ENCODE peak calls at places on chromosomes 3 and 15, in eight cellular contexts. U, I, D, X, T, K, J and Y are unnamed samples.

GRCh38 chr15:90132437-90132836 is 30.2 kb upstream of the IDH2 start:
- DNase-seq in U (no peak), I (no peak), D (no peak), X (no peak), T (no peak), K (no peak), J (no peak), Y (no peak)

GRCh38 chr3:141452045-141452444 is 34.8 kb upstream of the RASA2 start:
- DNase-seq in U (peak; percentile 87), I (no peak), D (no peak), X (peak; percentile 68), T (peak; percentile 62), K (peak; percentile 89), J (peak; percentile 84), Y (peak; percentile 80)

GRCh38 chr3:71010731-71011455 is 572.6 kb downstream of the FOXP1 start:
- DNase-seq in U (no peak), I (no peak), D (no peak), X (no peak), T (peak; percentile 32), K (no peak), J (peak; percentile 55), Y (peak; percentile 71)

GRCh38 chr3:11510001-11510760 is 133.5 kb downstream of the VGLL4 start:
- DNase-seq in U (no peak), I (peak; percentile 43), D (peak; percentile 46), X (no peak), T (no peak), K (no peak), J (peak; percentile 82), Y (no peak)

GRCh38 chr15:64739216-64739976 is 36.0 kb downstream of the RBPMS2 start:
- DNase-seq in U (no peak), I (no peak), D (no peak), X (no peak), T (no peak), K (no peak), J (no peak), Y (no peak)

GRCh38 chr3:40912461-40912860 is 286.8 kb upstream of the CTNNB1 start:
- DNase-seq in U (no peak), I (no peak), D (no peak), X (no peak), T (no peak), K (no peak), J (no peak), Y (no peak)

GRCh38 chr15:83650831-83651230 is 3.1 kb upstream of the ADAMTSL3 start:
- DNase-seq in U (no peak), I (no peak), D (no peak), X (no peak), T (no peak), K (no peak), J (no peak), Y (no peak)

GRCh38 chr3:101995371-101996046 is 146.2 kb downstream of the NFKBIZ start:
- DNase-seq in U (peak; percentile 74), I (no peak), D (no peak), X (no peak), T (peak; percentile 80), K (peak; percentile 25), J (no peak), Y (no peak)

GRCh38 chr3:114213669-114214541 is 23.5 kb downstream of the ZNF80 start:
- DNase-seq in U (peak; percentile 55), I (no peak), D (peak; percentile 15), X (peak; percentile 78), T (peak; percentile 29), K (peak; percentile 75), J (peak; percentile 93), Y (peak; percentile 92)

GRCh38 chr3:157493627-157494550 is 9.3 kb downstream of the VEPH1 start:
- DNase-seq in U (peak; percentile 86), I (no peak), D (no peak), X (no peak), T (peak; percentile 58), K (peak; percentile 91), J (peak; percentile 12), Y (peak; percentile 35)

GRCh38 chr3:100533176-100533575 is 40.8 kb downstream of the TMEM45A start:
- DNase-seq in U (no peak), I (no peak), D (no peak), X (no peak), T (no peak), K (peak; percentile 59), J (no peak), Y (no peak)

GRCh38 chr3:185330644-185331043 is 32.3 kb upstream of the MAP3K13 start:
- DNase-seq in U (no peak), I (no peak), D (no peak), X (no peak), T (peak; percentile 63), K (no peak), J (no peak), Y (no peak)

GRCh38 chr3:112685435-112685834 is 44.5 kb upstream of the CCDC80 start:
- DNase-seq in U (peak; percentile 30), I (no peak), D (no peak), X (no peak), T (no peak), K (peak; percentile 93), J (no peak), Y (no peak)

GRCh38 chr15:77358545-77359240 is 61.2 kb downstream of the PEAK1 start:
- DNase-seq in U (peak; percentile 35), I (no peak), D (no peak), X (no peak), T (no peak), K (peak; percentile 8), J (no peak), Y (no peak)

GRCh38 chr15:50058231-50058630 is 60.8 kb downstream of the ATP8B4 start:
- DNase-seq in U (peak; percentile 70), I (no peak), D (no peak), X (no peak), T (no peak), K (peak; percentile 50), J (no peak), Y (no peak)

GRCh38 chr3:64047214-64047613 is 23.9 kb upstream of the PSMD6 start:
- DNase-seq in U (no peak), I (no peak), D (no peak), X (no peak), T (no peak), K (no peak), J (no peak), Y (no peak)

GRCh38 chr3:64049832-64050231 is 26.5 kb upstream of the PSMD6 start:
- DNase-seq in U (no peak), I (no peak), D (no peak), X (peak; percentile 86), T (no peak), K (no peak), J (no peak), Y (no peak)

GRCh38 chr3:64049136-64049535 is 25.8 kb upstream of the PSMD6 start:
- DNase-seq in U (peak; percentile 29), I (no peak), D (no peak), X (peak; percentile 50), T (peak; percentile 91), K (peak; percentile 39), J (no peak), Y (no peak)

GRCh38 chr3:64047806-64048205 is 24.5 kb upstream of the PSMD6 start:
- DNase-seq in U (no peak), I (no peak), D (no peak), X (no peak), T (no peak), K (no peak), J (no peak), Y (no peak)

GRCh38 chr3:64048631-64049061 is 25.4 kb upstream of the PSMD6 start:
- DNase-seq in U (peak; percentile 41), I (no peak), D (no peak), X (peak; percentile 55), T (peak; percentile 19), K (peak; percentile 53), J (no peak), Y (no peak)
- TF ChIP-seq CTCF in U (no peak), I (no peak), D (no peak), X (no peak), T (no peak), K (no peak), J (no peak), Y (no peak)

DNA sequence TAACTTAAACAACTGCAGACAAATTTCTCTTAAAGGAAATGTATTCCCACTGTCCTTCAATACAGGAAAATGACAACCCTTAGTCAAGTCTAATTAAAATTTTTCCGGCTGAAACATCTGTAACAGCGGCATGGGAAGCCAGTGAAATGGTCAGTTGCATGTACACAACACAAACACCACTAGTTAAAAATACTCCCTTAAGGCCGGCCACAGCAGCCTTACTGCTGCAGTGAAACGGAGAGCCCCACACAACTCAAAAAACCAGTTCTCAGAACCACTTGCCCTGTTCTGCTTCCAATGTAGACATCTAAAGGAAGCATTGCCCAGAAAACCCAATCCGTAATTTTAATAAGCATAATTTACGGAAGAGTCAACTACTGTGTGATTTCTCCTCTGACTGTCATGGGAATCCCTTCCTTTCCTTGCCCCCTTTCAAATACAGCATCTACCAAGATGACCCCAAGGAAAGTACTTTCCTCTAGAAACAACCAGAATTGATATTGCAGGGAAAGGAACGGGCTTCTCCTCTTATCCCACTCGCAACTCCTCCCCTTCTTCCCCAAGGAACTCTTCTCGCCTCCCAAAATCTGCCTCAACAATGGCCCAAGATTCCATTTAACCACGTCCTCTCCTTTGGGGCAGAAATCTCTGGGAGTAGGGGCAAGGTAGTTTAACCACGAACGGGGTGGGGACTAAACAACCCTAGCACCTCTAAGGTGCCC is 1.6 kb downstream of the FBN1 start:
- DNase-seq in U (no peak), I (no peak), D (no peak), X (no peak), T (no peak), K (peak; percentile 64), J (no peak), Y (no peak)
- H3K4me3 ChIP-seq in U (peak overlapping the region; percentile 78), I (peak overlapping the region; percentile 91), D (peak overlapping the region; percentile 93), X (peak overlapping the region; percentile 91), T (no peak overlapping the region), K (peak overlapping the region; percentile 92), J (no peak overlapping the region), Y (peak overlapping the region; percentile 75)

GRCh38 chr3:133991637-133992036 is 38.1 kb downstream of the SLCO2A1 start:
- DNase-seq in U (no peak), I (no peak), D (no peak), X (peak; percentile 45), T (no peak), K (no peak), J (no peak), Y (no peak)

GRCh38 chr3:133992951-133993595 is 36.7 kb downstream of the SLCO2A1 start:
- DNase-seq in U (no peak), I (no peak), D (no peak), X (peak; percentile 38), T (no peak), K (no peak), J (no peak), Y (no peak)

GRCh38 chr3:133994166-133994910 is 35.4 kb downstream of the SLCO2A1 start:
- DNase-seq in U (no peak), I (no peak), D (no peak), X (peak; percentile 9), T (no peak), K (no peak), J (no peak), Y (no peak)

GRCh38 chr3:133991209-133991608 is 38.5 kb downstream of the SLCO2A1 start:
- DNase-seq in U (no peak), I (no peak), D (no peak), X (no peak), T (peak; percentile 17), K (peak; percentile 25), J (no peak), Y (no peak)

GRCh38 chr3:133992385-133992784 is 37.3 kb downstream of the SLCO2A1 start:
- DNase-seq in U (no peak), I (no peak), D (no peak), X (peak; percentile 55), T (no peak), K (peak; percentile 18), J (no peak), Y (no peak)
- TF ChIP-seq CTCF in U (peak; percentile 15), I (no peak), D (no peak), X (peak; percentile 53), T (no peak), K (no peak), J (no peak), Y (no peak)

GRCh38 chr3:170327040-170327808 is 30.3 kb upstream of the SKIL start:
- DNase-seq in U (no peak), I (no peak), D (no peak), X (no peak), T (no peak), K (no peak), J (no peak), Y (peak; percentile 38)
- H3K4me3 ChIP-seq in U (no peak overlapping the region), I (no peak overlapping the region), D (no peak overlapping the region), X (no peak overlapping the region), T (no peak overlapping the region), K (no peak overlapping the region), J (no peak overlapping the region), Y (no peak overlapping the region)